ENCODE peak calls at places on chromosomes 13 and 19, in eight cellular contexts. One of them, this sample, is unnamed.

GRCh38 chr13:105997436-105998232 is 537.8 kb downstream of the EFNB2 start:
- DNase-seq in A549: no peak
- DNase-seq in H1: no peak
- DNase-seq in tibial nerve: no peak
- DNase-seq in uterus: no peak
- DNase-seq in endothelial cell of umbilical vein: no peak
- DNase-seq in heart left ventricle: no peak
- DNase-seq in transverse colon: no peak
- DNase-seq in this sample: no peak

GRCh38 chr19:5103061-5103701 is 134.3 kb downstream of the KDM4B start:
- DNase-seq in transverse colon: no peak
- DNase-seq in tibial nerve: peak; percentile 32
- DNase-seq in A549: no peak
- DNase-seq in endothelial cell of umbilical vein: peak; percentile 46
- DNase-seq in H1: no peak
- DNase-seq in uterus: peak; percentile 30
- DNase-seq in heart left ventricle: peak; percentile 50
- DNase-seq in this sample: peak; percentile 78

GRCh38 chr13:97018029-97018819 is 23.9 kb upstream of the OXGR1 start:
- DNase-seq in endothelial cell of umbilical vein: peak; percentile 70
- DNase-seq in heart left ventricle: peak; percentile 27
- DNase-seq in transverse colon: peak; percentile 14
- DNase-seq in H1: peak; percentile 58
- DNase-seq in A549: no peak
- DNase-seq in tibial nerve: no peak
- DNase-seq in uterus: peak; percentile 23
- DNase-seq in this sample: no peak

GRCh38 chr13:113483504-113484287 is 6.8 kb downstream of the DCUN1D2 start:
- DNase-seq in heart left ventricle: no peak
- DNase-seq in transverse colon: no peak
- DNase-seq in uterus: no peak
- DNase-seq in A549: no peak
- DNase-seq in tibial nerve: no peak
- DNase-seq in H1: no peak
- DNase-seq in endothelial cell of umbilical vein: no peak
- DNase-seq in this sample: no peak

GRCh38 chr13:51590966-51591627 is 6.8 kb downstream of the WDFY2 start:
- DNase-seq in A549: peak; percentile 35
- DNase-seq in uterus: peak; percentile 28
- DNase-seq in tibial nerve: no peak
- DNase-seq in transverse colon: no peak
- DNase-seq in heart left ventricle: no peak
- DNase-seq in endothelial cell of umbilical vein: peak; percentile 44
- DNase-seq in H1: no peak
- DNase-seq in this sample: no peak

GRCh38 chr13:73519720-73520119 is 460.9 kb downstream of the KLF5 start:
- DNase-seq in heart left ventricle: no peak
- DNase-seq in A549: no peak
- DNase-seq in uterus: no peak
- DNase-seq in endothelial cell of umbilical vein: no peak
- DNase-seq in tibial nerve: no peak
- DNase-seq in transverse colon: no peak
- DNase-seq in H1: no peak
- DNase-seq in this sample: no peak

GRCh38 chr13:36530050-36530789 is 97.9 kb downstream of the CCNA1 start:
- DNase-seq in uterus: peak; percentile 28
- DNase-seq in H1: no peak
- DNase-seq in A549: no peak
- DNase-seq in endothelial cell of umbilical vein: peak; percentile 20
- DNase-seq in transverse colon: no peak
- DNase-seq in tibial nerve: no peak
- DNase-seq in heart left ventricle: no peak
- DNase-seq in this sample: no peak

GRCh38 chr19:54062643-54063042 is 1.1 kb downstream of the VSTM1 start:
- DNase-seq in tibial nerve: no peak
- DNase-seq in A549: no peak
- DNase-seq in transverse colon: no peak
- DNase-seq in heart left ventricle: peak; percentile 26
- DNase-seq in H1: no peak
- DNase-seq in endothelial cell of umbilical vein: no peak
- DNase-seq in uterus: no peak
- DNase-seq in this sample: peak; percentile 31

GRCh38 chr13:113991191-113991669 is 17.4 kb upstream of the C13orf46 start:
- DNase-seq in heart left ventricle: no peak
- DNase-seq in A549: no peak
- DNase-seq in tibial nerve: no peak
- DNase-seq in endothelial cell of umbilical vein: no peak
- DNase-seq in H1: no peak
- DNase-seq in transverse colon: no peak
- DNase-seq in uterus: no peak
- DNase-seq in this sample: peak; percentile 3

GRCh38 chr19:32197896-32198882 is 147.2 kb upstream of the ZNF507 start:
- DNase-seq in tibial nerve: no peak
- DNase-seq in endothelial cell of umbilical vein: no peak
- DNase-seq in heart left ventricle: no peak
- DNase-seq in transverse colon: no peak
- DNase-seq in A549: no peak
- DNase-seq in H1: peak; percentile 29
- DNase-seq in uterus: no peak
- DNase-seq in this sample: no peak

GRCh38 chr13:30623392-30623791 is 5.7 kb downstream of the USPL1 start:
- DNase-seq in endothelial cell of umbilical vein: peak; percentile 86
- DNase-seq in tibial nerve: no peak
- DNase-seq in H1: no peak
- DNase-seq in uterus: no peak
- DNase-seq in A549: no peak
- DNase-seq in transverse colon: no peak
- DNase-seq in heart left ventricle: no peak
- DNase-seq in this sample: no peak

GRCh38 chr13:94157705-94158218 is 321.7 kb downstream of the DCT start:
- DNase-seq in tibial nerve: no peak
- DNase-seq in heart left ventricle: no peak
- DNase-seq in A549: no peak
- DNase-seq in H1: no peak
- DNase-seq in transverse colon: no peak
- DNase-seq in endothelial cell of umbilical vein: no peak
- DNase-seq in uterus: no peak
- DNase-seq in this sample: peak; percentile 64

GRCh38 chr13:111659842-111660241 is 339.4 kb downstream of the TEX29 start:
- DNase-seq in heart left ventricle: no peak
- DNase-seq in endothelial cell of umbilical vein: no peak
- DNase-seq in A549: no peak
- DNase-seq in transverse colon: no peak
- DNase-seq in uterus: no peak
- DNase-seq in tibial nerve: no peak
- DNase-seq in H1: peak; percentile 26
- DNase-seq in this sample: no peak

GRCh38 chr13:114039471-114040141 is 65.7 kb upstream of the C13orf46 start:
- DNase-seq in transverse colon: no peak
- DNase-seq in tibial nerve: no peak
- DNase-seq in A549: no peak
- DNase-seq in H1: no peak
- DNase-seq in uterus: no peak
- DNase-seq in endothelial cell of umbilical vein: no peak
- DNase-seq in heart left ventricle: no peak
- DNase-seq in this sample: no peak

GRCh38 chr13:75326173-75327131 is 155.5 kb downstream of the TBC1D4 start:
- DNase-seq in endothelial cell of umbilical vein: peak; percentile 87
- DNase-seq in uterus: no peak
- DNase-seq in heart left ventricle: no peak
- DNase-seq in H1: no peak
- DNase-seq in tibial nerve: no peak
- DNase-seq in transverse colon: no peak
- DNase-seq in A549: no peak
- DNase-seq in this sample: no peak

GRCh38 chr19:45468803-45469131 is 971 bp downstream of the FOSB start:
- DNase-seq in endothelial cell of umbilical vein: no peak
- DNase-seq in A549: no peak
- DNase-seq in uterus: no peak
- DNase-seq in tibial nerve: no peak
- DNase-seq in heart left ventricle: no peak
- DNase-seq in H1: no peak
- DNase-seq in transverse colon: no peak
- DNase-seq in this sample: no peak

GRCh38 chr19:37942516-37942902 is 35.5 kb downstream of the SIPA1L3 start:
- DNase-seq in endothelial cell of umbilical vein: no peak
- DNase-seq in tibial nerve: no peak
- DNase-seq in H1: no peak
- DNase-seq in uterus: no peak
- DNase-seq in A549: peak; percentile 67
- DNase-seq in heart left ventricle: no peak
- DNase-seq in transverse colon: no peak
- DNase-seq in this sample: no peak

GRCh38 chr13:44768233-44768632 is 192.1 kb upstream of the TSC22D1 start:
- DNase-seq in H1: no peak
- DNase-seq in A549: no peak
- DNase-seq in uterus: no peak
- DNase-seq in transverse colon: no peak
- DNase-seq in heart left ventricle: no peak
- DNase-seq in tibial nerve: no peak
- DNase-seq in endothelial cell of umbilical vein: no peak
- DNase-seq in this sample: no peak

GRCh38 chr13:95083758-95084157 is 217.5 kb downstream of the ABCC4 start:
- DNase-seq in transverse colon: no peak
- DNase-seq in A549: no peak
- DNase-seq in tibial nerve: no peak
- DNase-seq in H1: no peak
- DNase-seq in uterus: no peak
- DNase-seq in heart left ventricle: no peak
- DNase-seq in endothelial cell of umbilical vein: peak; percentile 86
- DNase-seq in this sample: no peak

GRCh38 chr13:40973409-40973808 is 45.7 kb downstream of the ELF1 start:
- DNase-seq in uterus: no peak
- DNase-seq in transverse colon: no peak
- DNase-seq in endothelial cell of umbilical vein: no peak
- DNase-seq in A549: no peak
- DNase-seq in tibial nerve: no peak
- DNase-seq in heart left ventricle: no peak
- DNase-seq in H1: no peak
- DNase-seq in this sample: no peak

GRCh38 chr13:40356011-40356410 is 310.4 kb downstream of the FOXO1 start:
- DNase-seq in tibial nerve: no peak
- DNase-seq in transverse colon: no peak
- DNase-seq in endothelial cell of umbilical vein: no peak
- DNase-seq in A549: no peak
- DNase-seq in heart left ventricle: no peak
- DNase-seq in uterus: no peak
- DNase-seq in H1: no peak
- DNase-seq in this sample: no peak

GRCh38 chr19:56087647-56088346 is 33.3 kb downstream of the ZNF787 start:
- DNase-seq in H1: no peak
- DNase-seq in heart left ventricle: no peak
- DNase-seq in transverse colon: no peak
- DNase-seq in endothelial cell of umbilical vein: no peak
- DNase-seq in uterus: no peak
- DNase-seq in A549: no peak
- DNase-seq in tibial nerve: no peak
- DNase-seq in this sample: no peak
- TF ChIP-seq POLR2A in H1: no peak
- TF ChIP-seq POLR2A in heart left ventricle: no peak
- TF ChIP-seq POLR2A in transverse colon: no peak
- TF ChIP-seq POLR2A in endothelial cell of umbilical vein: no peak
- TF ChIP-seq POLR2A in uterus: no peak
- TF ChIP-seq POLR2A in A549: no peak
- TF ChIP-seq POLR2A in tibial nerve: no peak
- TF ChIP-seq POLR2A in this sample: no peak

GRCh38 chr19:58153386-58153785 is 2.8 kb upstream of the ZNF329 start:
- DNase-seq in transverse colon: no peak
- DNase-seq in endothelial cell of umbilical vein: no peak
- DNase-seq in heart left ventricle: no peak
- DNase-seq in A549: no peak
- DNase-seq in uterus: no peak
- DNase-seq in H1: no peak
- DNase-seq in tibial nerve: no peak
- DNase-seq in this sample: no peak

GRCh38 chr19:58154287-58154678 is 3.7 kb upstream of the ZNF329 start:
- DNase-seq in A549: no peak
- DNase-seq in endothelial cell of umbilical vein: peak; percentile 32
- DNase-seq in H1: no peak
- DNase-seq in tibial nerve: no peak
- DNase-seq in transverse colon: peak; percentile 27
- DNase-seq in uterus: peak; percentile 25
- DNase-seq in heart left ventricle: peak; percentile 41
- DNase-seq in this sample: peak; percentile 75

GRCh38 chr19:58145849-58146248 is 4.7 kb downstream of the ZNF329 start:
- DNase-seq in endothelial cell of umbilical vein: no peak
- DNase-seq in tibial nerve: no peak
- DNase-seq in transverse colon: no peak
- DNase-seq in heart left ventricle: no peak
- DNase-seq in A549: no peak
- DNase-seq in uterus: no peak
- DNase-seq in H1: no peak
- DNase-seq in this sample: no peak

GRCh38 chr19:58154679-58155648 is 4.4 kb upstream of the ZNF329 start:
- DNase-seq in endothelial cell of umbilical vein: peak; percentile 93
- DNase-seq in transverse colon: peak; percentile 97
- DNase-seq in A549: peak; percentile 66
- DNase-seq in uterus: peak; percentile 95
- DNase-seq in tibial nerve: peak; percentile 90
- DNase-seq in H1: peak; percentile 100
- DNase-seq in heart left ventricle: peak; percentile 97
- DNase-seq in this sample: peak; percentile 96

GRCh38 chr19:58150328-58150921 is at the start of gene ZNF329:
- DNase-seq in H1: peak; percentile 96
- DNase-seq in endothelial cell of umbilical vein: peak; percentile 88
- DNase-seq in A549: peak; percentile 71
- DNase-seq in uterus: peak; percentile 79
- DNase-seq in tibial nerve: peak; percentile 33
- DNase-seq in heart left ventricle: peak; percentile 89
- DNase-seq in transverse colon: peak; percentile 87
- DNase-seq in this sample: peak; percentile 93
- TF ChIP-seq POLR2A in H1: peak; percentile 56
- TF ChIP-seq POLR2A in endothelial cell of umbilical vein: peak; percentile 87
- TF ChIP-seq POLR2A in A549: peak; percentile 50
- TF ChIP-seq POLR2A in uterus: no peak
- TF ChIP-seq POLR2A in tibial nerve: no peak
- TF ChIP-seq POLR2A in heart left ventricle: peak; percentile 70
- TF ChIP-seq POLR2A in transverse colon: peak; percentile 56
- TF ChIP-seq POLR2A in this sample: peak; percentile 39

GRCh38 chr13:24182703-24183081 is 22.2 kb downstream of the SPATA13 start:
- DNase-seq in endothelial cell of umbilical vein: no peak
- DNase-seq in transverse colon: no peak
- DNase-seq in uterus: no peak
- DNase-seq in H1: no peak
- DNase-seq in A549: no peak
- DNase-seq in heart left ventricle: no peak
- DNase-seq in tibial nerve: no peak
- DNase-seq in this sample: peak; percentile 87
- TF ChIP-seq POLR2A in endothelial cell of umbilical vein: no peak
- TF ChIP-seq POLR2A in transverse colon: no peak
- TF ChIP-seq POLR2A in uterus: no peak
- TF ChIP-seq POLR2A in H1: no peak
- TF ChIP-seq POLR2A in A549: no peak
- TF ChIP-seq POLR2A in heart left ventricle: no peak
- TF ChIP-seq POLR2A in tibial nerve: no peak
- TF ChIP-seq POLR2A in this sample: peak; percentile 72

DNA sequence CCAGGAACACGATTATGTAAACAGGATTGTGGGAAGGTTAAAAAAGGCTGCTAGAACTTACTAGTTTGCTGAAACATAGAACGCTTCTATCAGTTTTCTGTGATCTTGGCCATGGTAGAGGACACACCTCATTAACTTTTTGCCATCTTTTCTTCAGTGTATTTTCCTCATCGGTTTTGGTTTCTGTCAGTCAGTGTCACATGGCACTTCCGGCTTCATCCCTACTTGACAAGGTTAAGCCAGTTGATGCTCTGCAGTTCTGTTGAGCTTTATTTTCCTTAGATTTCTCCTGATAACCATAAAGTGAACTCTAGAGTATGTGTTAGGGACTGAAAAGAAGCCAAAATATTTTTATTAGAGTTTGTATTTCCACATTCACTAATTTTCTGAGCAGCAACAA is 147.5 kb downstream of the NDFIP2 start:
- DNase-seq in endothelial cell of umbilical vein: no peak
- DNase-seq in tibial nerve: no peak
- DNase-seq in transverse colon: no peak
- DNase-seq in A549: no peak
- DNase-seq in heart left ventricle: no peak
- DNase-seq in uterus: no peak
- DNase-seq in H1: no peak
- DNase-seq in this sample: no peak
- TF ChIP-seq POLR2A in endothelial cell of umbilical vein: no peak
- TF ChIP-seq POLR2A in tibial nerve: no peak
- TF ChIP-seq POLR2A in transverse colon: no peak
- TF ChIP-seq POLR2A in A549: no peak
- TF ChIP-seq POLR2A in heart left ventricle: no peak
- TF ChIP-seq POLR2A in uterus: no peak
- TF ChIP-seq POLR2A in H1: no peak
- TF ChIP-seq POLR2A in this sample: no peak

This sample was measured in right lobe of liver.